ENCODE peak calls at places on chromosomes 13 and 19, in six cellular contexts. B, Q, K, U, N and P are unnamed samples.

GRCh38 chr13:41652735-41653361 is 195.5 kb downstream of the RGCC start:
- DNase-seq in N (no peak), K (no peak), U (no peak), Q (peak; percentile 32), B (no peak), P (peak; percentile 14)

GRCh38 chr13:75153834-75154233 is 328.1 kb downstream of the TBC1D4 start:
- DNase-seq in K (no peak), N (no peak), B (no peak), Q (no peak), U (no peak), P (no peak)

GRCh38 chr13:50082426-50083283 is 67.4 kb downstream of the KCNRG start:
- DNase-seq in N (peak; percentile 91), U (peak; percentile 70), K (peak; percentile 55), B (peak; percentile 39), Q (peak; percentile 89), P (peak; percentile 68)

GRCh38 chr13:43006893-43007631 is 15.0 kb upstream of the EPSTI1 start:
- DNase-seq in B (no peak), Q (no peak), N (no peak), K (no peak), U (no peak), P (no peak)

GRCh38 chr13:44389003-44389666 is 15.5 kb downstream of the SERP2 start:
- DNase-seq in B (no peak), N (no peak), U (no peak), K (no peak), Q (no peak), P (no peak)

GRCh38 chr19:54462072-54462712 is 1.4 kb downstream of the LENG9 start:
- DNase-seq in B (no peak), N (peak; percentile 37), Q (no peak), U (peak; percentile 71), K (no peak), P (no peak)

GRCh38 chr19:47651132-47651531 is 42.2 kb downstream of the BICRA start:
- DNase-seq in Q (no peak), B (no peak), U (no peak), N (no peak), K (no peak), P (no peak)

GRCh38 chr13:109126973-109127615 is 497.7 kb downstream of the MYO16 start:
- DNase-seq in N (no peak), Q (no peak), B (no peak), K (no peak), U (no peak), P (no peak)

GRCh38 chr13:65036999-65037398 is 2193.1 kb downstream of the PCDH9 start:
- DNase-seq in U (no peak), Q (no peak), B (no peak), K (no peak), N (no peak), P (no peak)

GRCh38 chr19:2524840-2525723 is 49.2 kb downstream of the GADD45B start:
- DNase-seq in N (no peak), K (no peak), B (no peak), Q (peak; percentile 48), U (peak; percentile 93), P (no peak)

GRCh38 chr19:56690668-56691067 is 19.1 kb upstream of the ZNF835 start:
- DNase-seq in U (no peak), Q (no peak), B (no peak), N (no peak), K (no peak), P (no peak)